ENCODE peak calls at places on chromosomes 5 and 9, in nine cellular contexts. O is HFF-Myc; S is astrocyte of the spinal cord; E is neural progenitor cell; K is CD4-positive, alpha-beta T cell; V is BJ; X is HFFc6; T is GM20000; R is A549. Z is an unnamed sample.

GRCh38 chr9:80094176-80094771 is 522.5 kb downstream of the TLE4 start:
- DNase-seq in O (no peak), S (no peak), E (no peak), K (no peak), V (no peak), X (no peak), T (no peak), R (no peak), Z (no peak)

GRCh38 chr5:93715776-93716175 is 25.6 kb downstream of the POU5F2 start:
- DNase-seq in O (no peak), S (no peak), E (no peak), K (no peak), V (no peak), X (no peak), T (no peak), R (no peak), Z (no peak)

GRCh38 chr9:134458111-134458845 is 132.0 kb downstream of the RXRA start:
- DNase-seq in O (no peak), S (peak; percentile 57), E (no peak), K (no peak), V (no peak), X (no peak), T (no peak), R (no peak), Z (no peak)

GRCh38 chr9:124465736-124466135 is 15.5 kb downstream of the ADGRD2 start:
- DNase-seq in O (no peak), S (no peak), E (no peak), K (no peak), V (no peak), X (no peak), T (no peak), R (no peak), Z (no peak)

GRCh38 chr9:35661756-35662350 is 3.1 kb downstream of the ARHGEF39 start:
- DNase-seq in O (no peak), S (no peak), E (no peak), K (no peak), V (no peak), X (no peak), T (no peak), R (no peak), Z (no peak)

GRCh38 chr5:566636-567309 is 42.5 kb upstream of the SLC9A3 start:
- DNase-seq in O (no peak), S (no peak), E (no peak), K (no peak), V (no peak), X (no peak), T (no peak), R (no peak), Z (no peak)

GRCh38 chr9:104810421-104811339 is 46.8 kb downstream of the NIPSNAP3B start:
- DNase-seq in O (no peak), S (peak; percentile 60), E (no peak), K (no peak), V (no peak), X (no peak), T (no peak), R (peak; percentile 8), Z (no peak)

GRCh38 chr9:26779072-26779471 is 113.5 kb downstream of the CAAP1 start:
- DNase-seq in O (no peak), S (no peak), E (no peak), K (no peak), V (no peak), X (no peak), T (no peak), R (no peak), Z (no peak)

GRCh38 chr9:83934569-83935275 is 13.5 kb upstream of the KIF27 start:
- DNase-seq in O (no peak), S (peak; percentile 46), E (no peak), K (no peak), V (peak; percentile 38), X (peak; percentile 37), T (no peak), R (no peak), Z (no peak)

GRCh38 chr9:83940590-83941303 is 19.5 kb upstream of the KIF27 start:
- DNase-seq in O (no peak), S (no peak), E (no peak), K (no peak), V (no peak), X (no peak), T (no peak), R (no peak), Z (no peak)

GRCh38 chr9:83935276-83935890 is 14.2 kb upstream of the KIF27 start:
- DNase-seq in O (peak; percentile 59), S (peak; percentile 85), E (peak; percentile 81), K (no peak), V (no peak), X (peak; percentile 81), T (no peak), R (no peak), Z (no peak)

GRCh38 chr9:83936523-83936922 is 15.3 kb upstream of the KIF27 start:
- DNase-seq in O (no peak), S (no peak), E (no peak), K (no peak), V (no peak), X (no peak), T (no peak), R (no peak), Z (no peak)

DNA sequence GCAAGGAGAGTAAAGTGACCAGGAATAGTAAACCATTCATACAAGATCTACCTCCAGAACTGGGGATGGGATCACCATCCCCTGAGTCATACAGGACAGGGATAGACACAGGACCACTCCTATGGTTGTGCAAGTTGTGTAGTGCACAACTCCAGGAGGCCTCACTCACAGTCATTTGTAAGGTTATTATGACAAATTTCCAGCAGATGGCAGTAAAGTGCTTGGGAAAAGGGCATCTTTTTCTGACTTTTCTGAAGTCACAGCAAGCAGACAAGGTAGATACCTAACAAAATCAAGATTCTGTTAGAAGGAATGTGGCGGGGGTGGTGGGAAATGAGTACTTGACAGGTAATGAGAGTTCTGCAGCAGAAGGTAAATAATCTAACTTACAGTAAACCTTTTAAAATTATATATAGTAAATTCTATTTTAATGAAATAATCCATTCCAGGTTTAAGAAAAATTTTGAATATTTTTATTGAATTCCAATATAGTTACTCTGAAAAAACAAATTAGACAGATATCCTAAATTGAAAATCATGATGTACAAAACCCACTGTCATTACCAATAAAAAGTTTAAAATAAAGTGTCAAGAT is 16.7 kb upstream of the KIF27 start:
- DNase-seq in O (no peak), S (peak; percentile 67), E (peak; percentile 80), K (no peak), V (no peak), X (peak; percentile 60), T (peak; percentile 59), R (peak; percentile 56), Z (peak; percentile 43)
- TF ChIP-seq CTCF in O (peak; percentile 43), S (peak; percentile 49), E (peak; percentile 76), K (peak; percentile 83), V (peak; percentile 59), X (peak; percentile 88), T (peak; percentile 39), R (peak; percentile 84), Z (peak; percentile 86)

DNA sequence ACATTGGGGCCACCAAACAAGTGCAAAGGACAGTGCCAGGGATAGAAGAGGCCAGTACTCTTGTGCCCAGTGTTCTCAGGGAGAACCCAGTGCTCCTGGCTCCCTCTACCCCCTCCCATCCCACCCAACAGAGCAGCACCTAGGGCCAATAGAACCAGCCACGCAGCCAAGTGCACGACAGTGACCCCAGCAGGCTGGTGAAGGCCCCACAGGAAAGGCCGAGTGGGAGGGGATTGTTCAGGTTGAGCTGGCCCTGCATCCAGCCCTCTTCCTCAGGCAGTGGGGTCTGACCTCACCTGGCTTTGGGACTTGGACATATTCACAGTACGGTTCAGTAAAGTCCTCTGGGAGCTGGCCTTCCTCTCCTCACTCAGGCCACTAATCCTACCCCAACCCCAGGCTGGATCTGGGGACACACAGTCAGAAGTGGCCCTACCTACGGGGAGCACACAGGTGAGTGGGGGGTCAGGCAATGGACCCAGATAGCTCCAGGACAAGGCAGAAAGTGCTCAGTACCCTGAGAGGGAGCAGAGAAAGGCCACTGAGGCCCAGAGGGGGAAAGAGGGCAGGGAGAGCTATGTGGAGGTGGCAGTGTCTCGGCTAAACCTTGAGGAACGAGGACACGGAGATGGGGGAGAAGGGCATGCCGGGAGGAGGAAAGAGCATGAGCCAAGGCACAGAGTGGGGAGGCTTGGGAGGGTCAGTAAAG is 25.4 kb downstream of the POLR1E start:
- DNase-seq in O (no peak), S (no peak), E (peak; percentile 28), K (no peak), V (no peak), X (no peak), T (peak; percentile 39), R (no peak), Z (peak; percentile 47)
- TF ChIP-seq CTCF in O (peak; percentile 18), S (peak; percentile 27), E (peak; percentile 28), K (no peak), V (peak; percentile 17), X (peak; percentile 26), T (peak; percentile 40), R (no peak), Z (no peak)

GRCh38 chr9:129459550-129460322 is 161.2 kb downstream of the C9orf50 start:
- DNase-seq in O (no peak), S (no peak), E (no peak), K (no peak), V (no peak), X (no peak), T (peak; percentile 73), R (no peak), Z (no peak)

GRCh38 chr9:129462360-129462759 is 158.5 kb downstream of the C9orf50 start:
- DNase-seq in O (no peak), S (no peak), E (no peak), K (no peak), V (no peak), X (no peak), T (no peak), R (no peak), Z (no peak)

GRCh38 chr9:129458155-129458661 is 162.7 kb downstream of the C9orf50 start:
- DNase-seq in O (no peak), S (no peak), E (no peak), K (peak; percentile 53), V (no peak), X (peak; percentile 25), T (peak; percentile 69), R (no peak), Z (no peak)

GRCh38 chr9:129458663-129459549 is 162.0 kb downstream of the C9orf50 start:
- DNase-seq in O (no peak), S (no peak), E (peak; percentile 45), K (no peak), V (no peak), X (no peak), T (no peak), R (no peak), Z (peak; percentile 29)

GRCh38 chr9:129460323-129461261 is 160.3 kb downstream of the C9orf50 start:
- DNase-seq in O (peak; percentile 95), S (peak; percentile 99), E (peak; percentile 99), K (peak; percentile 82), V (peak; percentile 90), X (peak; percentile 98), T (peak; percentile 98), R (peak; percentile 99), Z (peak; percentile 83)
- TF ChIP-seq CTCF in O (no peak), S (no peak), E (no peak), K (no peak), V (peak; percentile 14), X (peak; percentile 21), T (no peak), R (peak; percentile 16), Z (no peak)

DNA sequence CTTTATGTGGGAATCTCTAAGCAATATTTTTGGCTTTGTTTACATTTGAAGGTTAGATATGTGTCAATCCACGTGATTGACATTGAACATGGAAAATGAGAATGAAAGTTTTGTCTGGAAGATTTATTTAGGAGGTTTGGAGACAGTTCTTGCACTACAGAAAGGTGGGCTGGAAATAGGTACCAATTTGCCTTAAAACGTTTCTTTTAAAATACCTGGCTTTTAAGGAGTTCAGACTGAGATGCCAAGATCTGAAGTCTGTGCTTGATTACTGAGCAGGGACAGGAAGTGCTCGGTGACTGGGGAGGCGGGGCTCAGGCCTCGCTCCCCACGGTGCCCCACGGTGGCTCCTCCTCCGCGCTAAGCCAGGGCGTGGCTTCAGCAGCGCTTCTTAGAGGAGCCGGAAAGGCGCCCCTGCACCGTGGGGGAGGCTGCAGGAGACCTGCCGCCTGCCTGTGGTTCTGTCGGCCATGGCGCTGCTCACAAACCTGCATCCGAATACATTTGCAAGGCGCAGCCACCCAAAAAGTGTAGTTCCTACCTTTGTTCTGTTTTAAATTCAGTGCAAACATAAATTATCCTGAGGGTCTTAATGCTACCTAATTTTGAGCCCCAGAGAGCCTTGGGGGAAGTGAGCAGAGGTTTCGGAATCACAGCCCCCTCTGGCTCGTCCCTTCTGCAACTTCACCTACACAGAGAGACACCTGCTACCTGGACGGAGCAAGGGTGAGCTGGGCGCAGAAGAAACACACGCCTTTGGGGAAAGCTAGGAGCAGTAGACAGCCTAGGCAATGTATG is 49.2 kb downstream of the USP20 start:
- DNase-seq in O (peak; percentile 62), S (peak; percentile 72), E (peak; percentile 94), K (peak; percentile 95), V (peak; percentile 48), X (peak; percentile 54), T (peak; percentile 92), R (peak; percentile 76), Z (peak; percentile 82)
- TF ChIP-seq CTCF in O (no peak), S (no peak), E (no peak), K (peak; percentile 31), V (no peak), X (no peak), T (no peak), R (no peak), Z (no peak)